ENCODE peak calls at places on chromosomes 16 and 17, in ten cellular contexts. One of them, this sample, is unnamed.

GRCh38 chr17:18184143-18185007 is 747 bp downstream of the ALKBH5 start:
- DNase-seq in Ammon's horn: peak
- DNase-seq in activated CD8-positive, alpha-beta memory T cell treated with anti-CD3 and anti-CD28 coated beads, Interleukin-2, amount 50 U/mL, for 48 hours: peak
- DNase-seq in effector CD4-positive, alpha-beta T cell: peak
- DNase-seq in CD8-positive, alpha-beta memory T cell: peak
- DNase-seq in pulmonary artery endothelial cell: no peak
- DNase-seq in amniotic stem cell: no peak
- DNase-seq in T-cell: peak
- DNase-seq in activated naive CD4-positive, alpha-beta T cell treated with Interleukin-2 at 50 U/mL for 16 hours: peak
- DNase-seq in NCI-H2171: peak
- DNase-seq in this sample: no peak

GRCh38 chr16:66366433-66367299 is at the start of gene CDH5:
- DNase-seq in Ammon's horn: peak
- DNase-seq in activated CD8-positive, alpha-beta memory T cell treated with anti-CD3 and anti-CD28 coated beads, Interleukin-2, amount 50 U/mL, for 48 hours: no peak
- DNase-seq in effector CD4-positive, alpha-beta T cell: no peak
- DNase-seq in CD8-positive, alpha-beta memory T cell: no peak
- DNase-seq in pulmonary artery endothelial cell: no peak
- DNase-seq in amniotic stem cell: no peak
- DNase-seq in T-cell: no peak
- DNase-seq in activated naive CD4-positive, alpha-beta T cell treated with Interleukin-2 at 50 U/mL for 16 hours: no peak
- DNase-seq in NCI-H2171: no peak
- DNase-seq in this sample: no peak

GRCh38 chr17:5011928-5012327 is 14.2 kb downstream of the KIF1C start:
- DNase-seq in Ammon's horn: no peak
- DNase-seq in activated CD8-positive, alpha-beta memory T cell treated with anti-CD3 and anti-CD28 coated beads, Interleukin-2, amount 50 U/mL, for 48 hours: no peak
- DNase-seq in effector CD4-positive, alpha-beta T cell: no peak
- DNase-seq in CD8-positive, alpha-beta memory T cell: no peak
- DNase-seq in pulmonary artery endothelial cell: peak
- DNase-seq in amniotic stem cell: no peak
- DNase-seq in T-cell: no peak
- DNase-seq in activated naive CD4-positive, alpha-beta T cell treated with Interleukin-2 at 50 U/mL for 16 hours: no peak
- DNase-seq in NCI-H2171: no peak
- DNase-seq in this sample: no peak

GRCh38 chr17:65268832-65269231 is 131.7 kb downstream of the RGS9 start:
- DNase-seq in Ammon's horn: no peak
- DNase-seq in activated CD8-positive, alpha-beta memory T cell treated with anti-CD3 and anti-CD28 coated beads, Interleukin-2, amount 50 U/mL, for 48 hours: no peak
- DNase-seq in effector CD4-positive, alpha-beta T cell: no peak
- DNase-seq in CD8-positive, alpha-beta memory T cell: no peak
- DNase-seq in pulmonary artery endothelial cell: no peak
- DNase-seq in amniotic stem cell: no peak
- DNase-seq in T-cell: no peak
- DNase-seq in activated naive CD4-positive, alpha-beta T cell treated with Interleukin-2 at 50 U/mL for 16 hours: no peak
- DNase-seq in NCI-H2171: no peak
- DNase-seq in this sample: no peak

GRCh38 chr16:1990336-1991134 is 765 bp downstream of the SYNGR3 start:
- DNase-seq in Ammon's horn: no peak
- DNase-seq in activated CD8-positive, alpha-beta memory T cell treated with anti-CD3 and anti-CD28 coated beads, Interleukin-2, amount 50 U/mL, for 48 hours: peak
- DNase-seq in effector CD4-positive, alpha-beta T cell: no peak
- DNase-seq in CD8-positive, alpha-beta memory T cell: peak
- DNase-seq in pulmonary artery endothelial cell: no peak
- DNase-seq in amniotic stem cell: no peak
- DNase-seq in T-cell: no peak
- DNase-seq in activated naive CD4-positive, alpha-beta T cell treated with Interleukin-2 at 50 U/mL for 16 hours: peak
- DNase-seq in NCI-H2171: peak
- DNase-seq in this sample: no peak

GRCh38 chr17:2138318-2138717 is 83.4 kb downstream of the HIC1 start:
- DNase-seq in Ammon's horn: no peak
- DNase-seq in activated CD8-positive, alpha-beta memory T cell treated with anti-CD3 and anti-CD28 coated beads, Interleukin-2, amount 50 U/mL, for 48 hours: no peak
- DNase-seq in effector CD4-positive, alpha-beta T cell: no peak
- DNase-seq in CD8-positive, alpha-beta memory T cell: peak
- DNase-seq in pulmonary artery endothelial cell: no peak
- DNase-seq in amniotic stem cell: no peak
- DNase-seq in T-cell: peak
- DNase-seq in activated naive CD4-positive, alpha-beta T cell treated with Interleukin-2 at 50 U/mL for 16 hours: no peak
- DNase-seq in NCI-H2171: no peak
- DNase-seq in this sample: no peak

GRCh38 chr17:2190014-2190413 is 113.6 kb downstream of the SMG6 start:
- DNase-seq in Ammon's horn: no peak
- DNase-seq in activated CD8-positive, alpha-beta memory T cell treated with anti-CD3 and anti-CD28 coated beads, Interleukin-2, amount 50 U/mL, for 48 hours: no peak
- DNase-seq in effector CD4-positive, alpha-beta T cell: no peak
- DNase-seq in CD8-positive, alpha-beta memory T cell: no peak
- DNase-seq in pulmonary artery endothelial cell: no peak
- DNase-seq in amniotic stem cell: no peak
- DNase-seq in T-cell: no peak
- DNase-seq in activated naive CD4-positive, alpha-beta T cell treated with Interleukin-2 at 50 U/mL for 16 hours: no peak
- DNase-seq in NCI-H2171: no peak
- DNase-seq in this sample: no peak

GRCh38 chr16:87457051-87457611 is 35.7 kb downstream of the ZCCHC14 start:
- DNase-seq in Ammon's horn: no peak
- DNase-seq in activated CD8-positive, alpha-beta memory T cell treated with anti-CD3 and anti-CD28 coated beads, Interleukin-2, amount 50 U/mL, for 48 hours: no peak
- DNase-seq in effector CD4-positive, alpha-beta T cell: no peak
- DNase-seq in CD8-positive, alpha-beta memory T cell: no peak
- DNase-seq in pulmonary artery endothelial cell: no peak
- DNase-seq in amniotic stem cell: no peak
- DNase-seq in T-cell: no peak
- DNase-seq in activated naive CD4-positive, alpha-beta T cell treated with Interleukin-2 at 50 U/mL for 16 hours: no peak
- DNase-seq in NCI-H2171: no peak
- DNase-seq in this sample: no peak

GRCh38 chr16:28012031-28012445 is 51.5 kb downstream of the GSG1L start:
- DNase-seq in Ammon's horn: no peak
- DNase-seq in activated CD8-positive, alpha-beta memory T cell treated with anti-CD3 and anti-CD28 coated beads, Interleukin-2, amount 50 U/mL, for 48 hours: no peak
- DNase-seq in effector CD4-positive, alpha-beta T cell: no peak
- DNase-seq in CD8-positive, alpha-beta memory T cell: no peak
- DNase-seq in pulmonary artery endothelial cell: no peak
- DNase-seq in amniotic stem cell: no peak
- DNase-seq in T-cell: no peak
- DNase-seq in activated naive CD4-positive, alpha-beta T cell treated with Interleukin-2 at 50 U/mL for 16 hours: no peak
- DNase-seq in NCI-H2171: no peak
- DNase-seq in this sample: no peak

GRCh38 chr16:30659507-30660423 is 1.5 kb downstream of the FBRS start:
- DNase-seq in Ammon's horn: no peak
- DNase-seq in activated CD8-positive, alpha-beta memory T cell treated with anti-CD3 and anti-CD28 coated beads, Interleukin-2, amount 50 U/mL, for 48 hours: peak
- DNase-seq in effector CD4-positive, alpha-beta T cell: peak
- DNase-seq in CD8-positive, alpha-beta memory T cell: peak
- DNase-seq in pulmonary artery endothelial cell: no peak
- DNase-seq in amniotic stem cell: no peak
- DNase-seq in T-cell: peak
- DNase-seq in activated naive CD4-positive, alpha-beta T cell treated with Interleukin-2 at 50 U/mL for 16 hours: peak
- DNase-seq in NCI-H2171: no peak
- DNase-seq in this sample: no peak

GRCh38 chr17:49787932-49788442 is 494 bp upstream of the KAT7 start:
- DNase-seq in Ammon's horn: peak
- DNase-seq in activated CD8-positive, alpha-beta memory T cell treated with anti-CD3 and anti-CD28 coated beads, Interleukin-2, amount 50 U/mL, for 48 hours: no peak
- DNase-seq in effector CD4-positive, alpha-beta T cell: peak
- DNase-seq in CD8-positive, alpha-beta memory T cell: no peak
- DNase-seq in pulmonary artery endothelial cell: no peak
- DNase-seq in amniotic stem cell: no peak
- DNase-seq in T-cell: peak
- DNase-seq in activated naive CD4-positive, alpha-beta T cell treated with Interleukin-2 at 50 U/mL for 16 hours: peak
- DNase-seq in NCI-H2171: no peak
- DNase-seq in this sample: no peak

GRCh38 chr16:50185005-50185505 is 31.9 kb downstream of the TENT4B start:
- DNase-seq in Ammon's horn: no peak
- DNase-seq in activated CD8-positive, alpha-beta memory T cell treated with anti-CD3 and anti-CD28 coated beads, Interleukin-2, amount 50 U/mL, for 48 hours: no peak
- DNase-seq in effector CD4-positive, alpha-beta T cell: no peak
- DNase-seq in CD8-positive, alpha-beta memory T cell: no peak
- DNase-seq in pulmonary artery endothelial cell: no peak
- DNase-seq in amniotic stem cell: no peak
- DNase-seq in T-cell: no peak
- DNase-seq in activated naive CD4-positive, alpha-beta T cell treated with Interleukin-2 at 50 U/mL for 16 hours: no peak
- DNase-seq in NCI-H2171: no peak
- DNase-seq in this sample: no peak

GRCh38 chr16:5578980-5579379 is 481.4 kb upstream of the EEF2KMT start:
- DNase-seq in Ammon's horn: no peak
- DNase-seq in activated CD8-positive, alpha-beta memory T cell treated with anti-CD3 and anti-CD28 coated beads, Interleukin-2, amount 50 U/mL, for 48 hours: no peak
- DNase-seq in effector CD4-positive, alpha-beta T cell: no peak
- DNase-seq in CD8-positive, alpha-beta memory T cell: no peak
- DNase-seq in pulmonary artery endothelial cell: no peak
- DNase-seq in amniotic stem cell: no peak
- DNase-seq in T-cell: no peak
- DNase-seq in activated naive CD4-positive, alpha-beta T cell treated with Interleukin-2 at 50 U/mL for 16 hours: no peak
- DNase-seq in NCI-H2171: no peak
- DNase-seq in this sample: no peak

GRCh38 chr17:27970587-27970986 is 71.9 kb upstream of the NLK start:
- DNase-seq in Ammon's horn: no peak
- DNase-seq in activated CD8-positive, alpha-beta memory T cell treated with anti-CD3 and anti-CD28 coated beads, Interleukin-2, amount 50 U/mL, for 48 hours: no peak
- DNase-seq in effector CD4-positive, alpha-beta T cell: no peak
- DNase-seq in CD8-positive, alpha-beta memory T cell: no peak
- DNase-seq in pulmonary artery endothelial cell: no peak
- DNase-seq in amniotic stem cell: no peak
- DNase-seq in T-cell: no peak
- DNase-seq in activated naive CD4-positive, alpha-beta T cell treated with Interleukin-2 at 50 U/mL for 16 hours: no peak
- DNase-seq in NCI-H2171: no peak
- DNase-seq in this sample: no peak

GRCh38 chr17:79212150-79213087 is 137.8 kb downstream of the ENGASE start:
- DNase-seq in Ammon's horn: no peak
- DNase-seq in activated CD8-positive, alpha-beta memory T cell treated with anti-CD3 and anti-CD28 coated beads, Interleukin-2, amount 50 U/mL, for 48 hours: no peak
- DNase-seq in effector CD4-positive, alpha-beta T cell: no peak
- DNase-seq in CD8-positive, alpha-beta memory T cell: no peak
- DNase-seq in pulmonary artery endothelial cell: no peak
- DNase-seq in amniotic stem cell: no peak
- DNase-seq in T-cell: no peak
- DNase-seq in activated naive CD4-positive, alpha-beta T cell treated with Interleukin-2 at 50 U/mL for 16 hours: no peak
- DNase-seq in NCI-H2171: no peak
- DNase-seq in this sample: no peak

GRCh38 chr17:42178817-42179216 is 2.1 kb downstream of the KCNH4 start:
- DNase-seq in Ammon's horn: no peak
- DNase-seq in activated CD8-positive, alpha-beta memory T cell treated with anti-CD3 and anti-CD28 coated beads, Interleukin-2, amount 50 U/mL, for 48 hours: no peak
- DNase-seq in effector CD4-positive, alpha-beta T cell: no peak
- DNase-seq in CD8-positive, alpha-beta memory T cell: no peak
- DNase-seq in pulmonary artery endothelial cell: no peak
- DNase-seq in amniotic stem cell: no peak
- DNase-seq in T-cell: no peak
- DNase-seq in activated naive CD4-positive, alpha-beta T cell treated with Interleukin-2 at 50 U/mL for 16 hours: peak
- DNase-seq in NCI-H2171: no peak
- DNase-seq in this sample: peak

GRCh38 chr17:58277726-58278595 is 2.8 kb downstream of the MPO start:
- DNase-seq in Ammon's horn: no peak
- DNase-seq in activated CD8-positive, alpha-beta memory T cell treated with anti-CD3 and anti-CD28 coated beads, Interleukin-2, amount 50 U/mL, for 48 hours: no peak
- DNase-seq in effector CD4-positive, alpha-beta T cell: no peak
- DNase-seq in CD8-positive, alpha-beta memory T cell: no peak
- DNase-seq in pulmonary artery endothelial cell: no peak
- DNase-seq in amniotic stem cell: no peak
- DNase-seq in T-cell: no peak
- DNase-seq in activated naive CD4-positive, alpha-beta T cell treated with Interleukin-2 at 50 U/mL for 16 hours: no peak
- DNase-seq in NCI-H2171: no peak
- DNase-seq in this sample: no peak

GRCh38 chr16:35559911-35560636 is 2100.7 kb downstream of the TP53TG3F start:
- DNase-seq in Ammon's horn: no peak
- DNase-seq in activated CD8-positive, alpha-beta memory T cell treated with anti-CD3 and anti-CD28 coated beads, Interleukin-2, amount 50 U/mL, for 48 hours: no peak
- DNase-seq in effector CD4-positive, alpha-beta T cell: no peak
- DNase-seq in CD8-positive, alpha-beta memory T cell: no peak
- DNase-seq in pulmonary artery endothelial cell: no peak
- DNase-seq in amniotic stem cell: no peak
- DNase-seq in T-cell: no peak
- DNase-seq in activated naive CD4-positive, alpha-beta T cell treated with Interleukin-2 at 50 U/mL for 16 hours: no peak
- DNase-seq in NCI-H2171: no peak
- DNase-seq in this sample: no peak

GRCh38 chr16:82639666-82640336 is 13.0 kb downstream of the CDH13 start:
- DNase-seq in Ammon's horn: peak
- DNase-seq in activated CD8-positive, alpha-beta memory T cell treated with anti-CD3 and anti-CD28 coated beads, Interleukin-2, amount 50 U/mL, for 48 hours: peak
- DNase-seq in effector CD4-positive, alpha-beta T cell: peak
- DNase-seq in CD8-positive, alpha-beta memory T cell: peak
- DNase-seq in pulmonary artery endothelial cell: no peak
- DNase-seq in amniotic stem cell: no peak
- DNase-seq in T-cell: peak
- DNase-seq in activated naive CD4-positive, alpha-beta T cell treated with Interleukin-2 at 50 U/mL for 16 hours: peak
- DNase-seq in NCI-H2171: peak
- DNase-seq in this sample: peak